ENCODE peak calls at places on chromosomes 13 and 19, in nine cellular contexts. E, W, Z, O, X, J, P, C and L are unnamed samples.

GRCh38 chr19:39297931-39298634 is 1.9 kb downstream of the IFNL1 start:
- DNase-seq in E (peak; percentile 66), W (peak; percentile 80), Z (no peak), O (no peak), X (peak; percentile 28), J (no peak), P (no peak), C (no peak), L (no peak)

GRCh38 chr19:42872608-42873007 is 6.9 kb downstream of the PSG1 start:
- DNase-seq in E (no peak), W (no peak), Z (no peak), O (no peak), X (no peak), J (no peak), P (no peak), C (no peak), L (no peak)

GRCh38 chr13:106418556-106418955 is 116.9 kb downstream of the EFNB2 start:
- DNase-seq in E (no peak), W (no peak), Z (no peak), O (no peak), X (no peak), J (no peak), P (no peak), C (no peak), L (no peak)

GRCh38 chr19:29945433-29945832 is 3.4 kb downstream of the URI1 start:
- DNase-seq in E (no peak), W (no peak), Z (no peak), O (no peak), X (no peak), J (no peak), P (no peak), C (no peak), L (no peak)

GRCh38 chr13:76481738-76482137 is 404.5 kb downstream of the KCTD12 start:
- DNase-seq in E (no peak), W (no peak), Z (no peak), O (no peak), X (no peak), J (no peak), P (no peak), C (no peak), L (no peak)

GRCh38 chr19:801861-802496 is 4.7 kb downstream of the PTBP1 start:
- DNase-seq in E (no peak), W (no peak), Z (peak; percentile 68), O (no peak), X (no peak), J (no peak), P (no peak), C (no peak), L (no peak)

GRCh38 chr19:23505738-23506137 is 110.5 kb upstream of the ZNF91 start:
- DNase-seq in E (no peak), W (no peak), Z (no peak), O (no peak), X (no peak), J (no peak), P (no peak), C (no peak), L (no peak)

GRCh38 chr19:35462476-35462953 is 14.5 kb downstream of the FFAR2 start:
- DNase-seq in E (no peak), W (peak; percentile 87), Z (no peak), O (no peak), X (peak; percentile 68), J (no peak), P (no peak), C (peak; percentile 27), L (peak; percentile 83)

GRCh38 chr13:46097015-46097414 is 7.8 kb downstream of the CPB2 start:
- DNase-seq in E (no peak), W (no peak), Z (no peak), O (no peak), X (no peak), J (no peak), P (no peak), C (no peak), L (no peak)

GRCh38 chr19:23531976-23532375 is 136.7 kb upstream of the ZNF91 start:
- DNase-seq in E (no peak), W (no peak), Z (no peak), O (no peak), X (no peak), J (no peak), P (no peak), C (no peak), L (no peak)

GRCh38 chr19:10760268-10760944 is 42.5 kb downstream of the DNM2 start:
- DNase-seq in E (no peak), W (peak; percentile 24), Z (no peak), O (no peak), X (peak; percentile 75), J (no peak), P (no peak), C (no peak), L (no peak)

GRCh38 chr19:55678121-55678671 is 3.2 kb downstream of the EPN1 start:
- DNase-seq in E (no peak), W (peak; percentile 4), Z (no peak), O (no peak), X (peak; percentile 90), J (no peak), P (peak; percentile 45), C (no peak), L (no peak)

GRCh38 chr19:58009666-58010301 is 7.2 kb upstream of the ZNF606 start:
- DNase-seq in E (peak; percentile 90), W (peak; percentile 54), Z (peak; percentile 59), O (peak; percentile 93), X (peak; percentile 53), J (peak; percentile 71), P (peak; percentile 85), C (peak; percentile 92), L (peak; percentile 58)

GRCh38 chr13:28493740-28494536 is 990 bp downstream of the FLT1 start:
- DNase-seq in E (peak; percentile 76), W (no peak), Z (no peak), O (no peak), X (no peak), J (peak; percentile 67), P (no peak), C (no peak), L (no peak)

GRCh38 chr13:32537580-32538233 is 888 bp downstream of the N4BP2L2 start:
- DNase-seq in E (peak; percentile 80), W (no peak), Z (no peak), O (no peak), X (peak; percentile 27), J (no peak), P (peak; percentile 33), C (peak; percentile 42), L (peak; percentile 52)

GRCh38 chr13:32538234-32538620 is 368 bp downstream of the N4BP2L2 start:
- DNase-seq in E (peak; percentile 77), W (no peak), Z (peak; percentile 53), O (peak; percentile 53), X (peak; percentile 63), J (peak; percentile 66), P (peak; percentile 18), C (no peak), L (no peak)

GRCh38 chr13:32538621-32539246 is at the start of gene N4BP2L2:
- DNase-seq in E (peak; percentile 96), W (peak; percentile 89), Z (peak; percentile 96), O (peak; percentile 90), X (peak; percentile 92), J (peak; percentile 96), P (peak; percentile 90), C (peak; percentile 96), L (peak; percentile 87)

GRCh38 chr13:32535140-32535539 is 3.5 kb downstream of the N4BP2L2 start:
- DNase-seq in E (no peak), W (no peak), Z (no peak), O (no peak), X (no peak), J (no peak), P (no peak), C (no peak), L (no peak)

GRCh38 chr13:32535748-32536147 is 2.8 kb downstream of the N4BP2L2 start:
- DNase-seq in E (no peak), W (no peak), Z (no peak), O (no peak), X (no peak), J (no peak), P (no peak), C (no peak), L (no peak)
- H3K27ac ChIP-seq in E (no peak overlapping the region), W (no peak overlapping the region), Z (no peak overlapping the region), O (no peak overlapping the region), X (no peak overlapping the region), J (no peak overlapping the region), P (peak overlapping the region; percentile 63), C (no peak overlapping the region), L (peak overlapping the region; percentile 15)

DNA sequence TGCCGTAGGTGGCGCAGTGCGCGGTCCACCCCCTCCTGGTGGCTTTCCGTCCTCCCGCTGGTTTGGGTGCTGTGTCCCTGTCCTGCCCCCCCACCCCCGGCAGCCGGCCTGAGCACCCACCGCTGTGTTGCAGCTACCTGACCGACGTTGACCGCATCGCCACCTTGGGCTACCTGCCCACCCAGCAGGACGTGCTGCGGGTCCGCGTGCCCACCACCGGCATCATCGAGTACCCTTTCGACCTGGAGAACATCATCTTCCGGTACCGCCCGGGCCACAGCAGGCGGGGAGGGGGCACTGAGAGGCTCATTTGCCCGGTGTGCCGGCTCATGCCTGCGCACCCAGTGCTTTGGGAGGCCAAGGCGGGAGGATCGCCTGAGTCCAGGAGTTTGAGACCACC is 20.6 kb downstream of the GNA11 start:
- DNase-seq in E (no peak), W (no peak), Z (no peak), O (no peak), X (no peak), J (no peak), P (no peak), C (no peak), L (no peak)
- H3K4me1 ChIP-seq in E (no peaks in the 10 kb centered on the region), W (no peaks in the 10 kb centered on the region), Z (no peaks in the 10 kb centered on the region), O (no peaks in the 10 kb centered on the region), X (no peaks in the 10 kb centered on the region), J (no peaks in the 10 kb centered on the region), P (peaks cover 32% of the 10 kb centered on the region), C (no peaks in the 10 kb centered on the region), L (no peaks in the 10 kb centered on the region)

DNA sequence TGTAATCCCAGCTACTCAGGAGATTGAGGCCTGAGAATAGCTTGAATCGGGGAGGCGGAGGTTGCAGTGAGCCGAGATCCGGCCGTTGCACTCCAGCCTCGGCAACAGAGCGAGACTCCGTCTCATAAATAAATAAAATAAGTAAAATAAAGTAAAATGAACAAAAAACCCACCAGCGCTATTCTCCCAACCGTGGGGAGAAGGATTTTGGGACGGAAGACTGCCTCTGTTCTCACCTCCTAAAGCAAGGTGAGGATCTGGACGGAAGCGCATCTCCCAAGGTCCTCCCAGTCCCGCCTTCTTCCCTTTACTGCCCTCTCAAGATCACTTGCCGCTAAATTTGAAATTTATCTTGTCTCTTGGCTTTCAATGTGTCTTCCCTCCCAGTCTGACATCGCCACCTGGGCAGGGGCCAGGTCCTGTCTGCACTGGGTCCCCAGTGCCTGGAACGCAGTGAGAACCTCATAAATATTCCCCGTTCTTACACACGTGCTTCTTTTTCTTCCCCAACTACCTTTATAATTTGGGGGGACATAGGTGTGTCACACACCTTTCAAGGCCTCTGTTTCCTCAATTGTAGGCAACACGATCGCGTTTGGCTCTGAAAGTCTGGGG is 1.2 kb upstream of the DNAJB1 start:
- DNase-seq in E (no peak), W (no peak), Z (no peak), O (no peak), X (no peak), J (no peak), P (no peak), C (no peak), L (no peak)
- H3K4me3 ChIP-seq in E (no peak overlapping the region), W (peak overlapping the region; percentile 51), Z (no peak overlapping the region), O (no peak overlapping the region), X (peak overlapping the region; percentile 97), J (no peak overlapping the region), P (peak overlapping the region; percentile 99), C (no peak overlapping the region), L (peak overlapping the region; percentile 31)

DNA sequence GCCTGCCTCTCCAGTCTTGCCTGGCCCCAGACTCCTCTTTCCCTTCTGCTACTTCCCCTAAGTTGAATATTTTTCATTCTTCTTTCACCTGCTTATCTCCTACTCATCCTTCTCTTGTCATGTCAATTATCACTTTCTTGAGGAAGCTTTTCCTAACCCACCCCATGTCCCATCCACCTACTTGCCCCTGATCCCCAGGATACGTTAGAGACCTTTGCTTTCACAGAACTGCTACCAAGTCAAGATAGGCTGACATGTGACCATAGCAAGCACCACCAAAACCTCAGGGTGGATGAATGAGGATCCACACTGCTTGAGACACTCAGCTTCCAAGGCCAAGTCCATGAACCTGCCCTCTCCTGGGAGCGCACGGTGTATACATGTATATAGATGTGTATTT is 131.5 kb downstream of the DNAJC15 start:
- DNase-seq in E (no peak), W (no peak), Z (no peak), O (no peak), X (no peak), J (no peak), P (no peak), C (no peak), L (no peak)
- H3K27ac ChIP-seq in E (no peak overlapping the region), W (no peak overlapping the region), Z (no peak overlapping the region), O (no peak overlapping the region), X (no peak overlapping the region), J (no peak overlapping the region), P (no peak overlapping the region), C (no peak overlapping the region), L (no peak overlapping the region)